ENCODE peak calls at places on chromosomes 3 and 15, in ten cellular contexts. T is NCI-H345; W is RCC 7860; U is ELR; J is hippocampal formation; H is AG04450; P is colonic mucosa; L is epithelial cell of esophagus; R is effector memory CD8-positive, alpha-beta T cell; N is NCI-H1105. C is an unnamed sample.

GRCh38 chr3:149480326-149481017 is 6.0 kb downstream of the TM4SF4 start:
- DNase-seq in R (no peak), W (peak; percentile 78), H (peak; percentile 73), L (peak; percentile 82), P (peak; percentile 86), J (peak; percentile 8), N (peak; percentile 23), U (peak; percentile 92), T (peak; percentile 38), C (peak; percentile 73)

GRCh38 chr15:59315914-59316428 is 56.7 kb downstream of the MYO1E start:
- DNase-seq in N (peak; percentile 87), T (no peak), U (peak; percentile 21), R (no peak), L (peak; percentile 52), J (peak; percentile 13), W (peak; percentile 64), H (no peak), P (peak; percentile 75), C (no peak)

GRCh38 chr3:17023006-17023664 is 138.4 kb downstream of the PLCL2 start:
- DNase-seq in J (no peak), N (no peak), P (no peak), R (peak; percentile 48), T (no peak), H (no peak), U (peak; percentile 68), W (no peak), L (peak; percentile 41), C (no peak)

GRCh38 chr3:35671483-35671882 is 32.2 kb downstream of the ARPP21 start:
- DNase-seq in T (no peak), H (no peak), P (no peak), U (no peak), W (no peak), N (no peak), J (no peak), R (no peak), L (no peak), C (no peak)

GRCh38 chr3:59575113-59576001 is 525.5 kb upstream of the CFAP20DC start:
- DNase-seq in J (peak; percentile 66), R (peak; percentile 84), W (peak; percentile 60), H (peak; percentile 57), U (peak; percentile 57), N (peak; percentile 92), L (peak; percentile 83), P (peak; percentile 90), T (peak; percentile 90), C (peak; percentile 92)

GRCh38 chr3:122074621-122075265 is 19.6 kb downstream of the CD86 start:
- DNase-seq in T (no peak), R (no peak), P (no peak), N (no peak), J (no peak), W (no peak), L (no peak), U (no peak), H (no peak), C (no peak)

GRCh38 chr15:26325495-26325894 is 447.4 kb downstream of the GABRB3 start:
- DNase-seq in P (no peak), T (no peak), N (no peak), U (no peak), L (no peak), J (no peak), R (no peak), H (no peak), W (no peak), C (no peak)

GRCh38 chr15:44812029-44812517 is 75.7 kb downstream of the TRIM69 start:
- DNase-seq in W (no peak), P (peak; percentile 95), T (peak; percentile 96), L (peak; percentile 59), U (no peak), H (no peak), N (peak; percentile 82), R (no peak), J (no peak), C (no peak)

GRCh38 chr3:8581806-8582436 is 62.7 kb downstream of the SSUH2 start:
- DNase-seq in P (no peak), T (no peak), W (no peak), L (no peak), H (no peak), N (no peak), U (no peak), R (no peak), J (no peak), C (no peak)

GRCh38 chr15:68227806-68228142 is 1.8 kb downstream of the CLN6 start:
- DNase-seq in W (no peak), T (no peak), H (no peak), J (no peak), R (no peak), P (no peak), N (no peak), U (no peak), L (no peak), C (no peak)

GRCh38 chr3:72907851-72908620 is 20.2 kb downstream of the GXYLT2 start:
- DNase-seq in J (peak; percentile 10), T (no peak), N (no peak), L (peak; percentile 70), W (no peak), R (no peak), U (peak; percentile 48), P (no peak), H (peak; percentile 80), C (no peak)

GRCh38 chr15:57217716-57218598 is 158.3 kb upstream of the CGNL1 start:
- DNase-seq in R (no peak), T (no peak), L (no peak), H (no peak), W (peak; percentile 39), U (peak; percentile 62), N (peak; percentile 41), J (peak; percentile 79), P (no peak), C (no peak)

GRCh38 chr15:79829950-79830349 is 66.9 kb downstream of the MTHFS start:
- DNase-seq in N (no peak), P (no peak), T (no peak), L (no peak), H (no peak), R (no peak), U (no peak), J (no peak), W (no peak), C (no peak)

GRCh38 chr3:9198805-9199386 is 50.5 kb downstream of the SRGAP3 start:
- DNase-seq in N (no peak), W (no peak), L (peak; percentile 36), P (no peak), R (no peak), H (no peak), T (no peak), U (no peak), J (peak; percentile 36), C (no peak)

GRCh38 chr3:122931636-122932035 is 95.9 kb downstream of the SEMA5B start:
- DNase-seq in R (no peak), T (no peak), U (no peak), N (no peak), P (no peak), W (peak; percentile 38), H (no peak), L (peak; percentile 100), J (no peak), C (no peak)

GRCh38 chr3:48501196-48501595 is 2.8 kb downstream of the SHISA5 start:
- DNase-seq in J (no peak), P (no peak), U (no peak), R (no peak), N (no peak), H (no peak), L (no peak), W (no peak), T (no peak), C (no peak)

GRCh38 chr3:71185733-71186455 is 397.6 kb downstream of the FOXP1 start:
- DNase-seq in L (peak; percentile 66), N (no peak), P (peak; percentile 52), W (peak; percentile 56), R (peak; percentile 22), J (no peak), T (no peak), U (peak; percentile 67), H (no peak), C (no peak)

GRCh38 chr3:111695584-111696213 is 100.6 kb upstream of the ZBED2 start:
- DNase-seq in N (no peak), T (no peak), J (no peak), P (no peak), W (peak; percentile 75), H (peak; percentile 32), U (peak; percentile 96), L (peak; percentile 85), R (no peak), C (no peak)

GRCh38 chr3:119550090-119550910 is 9.1 kb downstream of the CD80 start:
- DNase-seq in L (no peak), T (no peak), R (no peak), U (no peak), W (no peak), J (no peak), N (no peak), H (no peak), P (no peak), C (no peak)

GRCh38 chr15:79900087-79900486 is 3.3 kb upstream of the MTHFS start:
- DNase-seq in P (no peak), U (no peak), H (no peak), W (no peak), N (no peak), J (no peak), L (no peak), T (no peak), R (no peak), C (no peak)

GRCh38 chr3:184748219-184749135 is 36.6 kb upstream of the MAGEF1 start:
- DNase-seq in P (no peak), L (peak; percentile 85), R (no peak), H (no peak), J (peak; percentile 18), U (peak; percentile 20), T (peak; percentile 40), N (no peak), W (no peak), C (no peak)

GRCh38 chr3:120098710-120099109 is 4.5 kb upstream of the GSK3B start:
- DNase-seq in L (peak; percentile 56), H (no peak), T (no peak), W (no peak), U (no peak), R (no peak), P (no peak), J (no peak), N (no peak), C (no peak)

GRCh38 chr3:187807086-187807862 is 62.0 kb upstream of the BCL6 start:
- DNase-seq in T (no peak), U (peak; percentile 72), R (no peak), H (peak; percentile 30), L (peak; percentile 86), P (no peak), J (no peak), N (no peak), W (no peak), C (no peak)

GRCh38 chr3:128068156-128068620 is 16.0 kb downstream of the SEC61A1 start:
- DNase-seq in W (peak; percentile 24), P (no peak), R (peak; percentile 31), N (peak; percentile 23), H (no peak), T (no peak), L (peak; percentile 55), J (no peak), U (peak; percentile 74), C (no peak)

GRCh38 chr3:186400677-186401076 is 38.6 kb upstream of the DGKG start:
- DNase-seq in P (no peak), J (no peak), U (peak; percentile 36), L (no peak), W (no peak), H (no peak), R (no peak), T (no peak), N (no peak), C (no peak)

GRCh38 chr3:188196232-188196990 is 42.5 kb downstream of the LPP start:
- DNase-seq in H (no peak), J (no peak), W (peak; percentile 51), U (peak; percentile 45), L (no peak), P (no peak), R (no peak), T (no peak), N (no peak), C (no peak)